ENCODE peak calls at places on chromosome 22, in ten cellular contexts. N is K562, K is fibroblast of lung, X is GM23248, Y is neural progenitor cell, T is HCT116, H is keratinocyte, C is mammary epithelial cell, J is GM23338, D is PC-9. V is an unnamed sample. For H3K36me3 and H3K79me2, the result is how much of the 10 kb centered on the place peaks cover.

GRCh38 chr22:35352214-35353111 is 28.4 kb upstream of the HMOX1 start:
- DNase-seq in N (no peak), K (no peak), X (peak), Y (peak), T (no peak), H (no peak), C (no peak), J (peak), D (peak), V (peak)

GRCh38 chr22:19605508-19606331 is 81.5 kb upstream of the CLDN5 start:
- DNase-seq in N (peak), K (no peak), X (no peak), Y (no peak), T (no peak), H (no peak), C (no peak), J (no peak), D (no peak), V (no peak)

GRCh38 chr22:27438271-27438980 is 363.1 kb downstream of the MN1 start:
- DNase-seq in N (no peak), K (peak), X (peak), Y (peak), T (no peak), H (no peak), C (no peak), J (no peak), D (no peak), V (no peak)

GRCh38 chr22:41603873-41604332 is 14.3 kb upstream of the PMM1 start:
- DNase-seq in N (peak), K (no peak), X (no peak), Y (no peak), T (no peak), H (no peak), C (no peak), J (no peak), D (no peak), V (peak)

GRCh38 chr22:49853981-49854791 is 542 bp downstream of the ZBED4 start:
- DNase-seq in N (peak), K (peak), X (peak), Y (peak), T (no peak), H (no peak), C (peak), J (peak), D (peak), V (peak)

GRCh38 chr22:48906177-48906835 is 921.4 kb downstream of the BRD1 start:
- DNase-seq in N (no peak), K (no peak), X (no peak), Y (no peak), T (no peak), H (no peak), C (no peak), J (no peak), D (no peak), V (no peak)

GRCh38 chr22:28799834-28800307 is 498 bp downstream of the XBP1 start:
- DNase-seq in N (peak), K (peak), X (peak), Y (peak), T (no peak), H (no peak), C (peak), J (peak), D (peak), V (peak)

GRCh38 chr22:25630446-25630845 is 66.0 kb downstream of the GRK3 start:
- DNase-seq in N (no peak), K (no peak), X (no peak), Y (no peak), T (no peak), H (no peak), C (no peak), J (peak), D (no peak), V (no peak)

GRCh38 chr22:29798318-29798717 is 31.1 kb downstream of the UQCR10 start:
- DNase-seq in N (no peak), K (no peak), X (no peak), Y (no peak), T (no peak), H (no peak), C (no peak), J (no peak), D (no peak), V (no peak)

GRCh38 chr22:25417792-25418191 is 146.7 kb upstream of the GRK3 start:
- DNase-seq in N (no peak), K (no peak), X (no peak), Y (no peak), T (no peak), H (no peak), C (no peak), J (no peak), D (no peak), V (no peak)

GRCh38 chr22:43543522-43544281 is 131.9 kb downstream of the MPPED1 start:
- DNase-seq in N (no peak), K (no peak), X (no peak), Y (no peak), T (no peak), H (no peak), C (no peak), J (no peak), D (no peak), V (no peak)

GRCh38 chr22:26182723-26183122 is 13.5 kb downstream of the SEZ6L start:
- DNase-seq in N (peak), K (no peak), X (no peak), Y (peak), T (no peak), H (no peak), C (no peak), J (peak), D (no peak), V (no peak)

DNA sequence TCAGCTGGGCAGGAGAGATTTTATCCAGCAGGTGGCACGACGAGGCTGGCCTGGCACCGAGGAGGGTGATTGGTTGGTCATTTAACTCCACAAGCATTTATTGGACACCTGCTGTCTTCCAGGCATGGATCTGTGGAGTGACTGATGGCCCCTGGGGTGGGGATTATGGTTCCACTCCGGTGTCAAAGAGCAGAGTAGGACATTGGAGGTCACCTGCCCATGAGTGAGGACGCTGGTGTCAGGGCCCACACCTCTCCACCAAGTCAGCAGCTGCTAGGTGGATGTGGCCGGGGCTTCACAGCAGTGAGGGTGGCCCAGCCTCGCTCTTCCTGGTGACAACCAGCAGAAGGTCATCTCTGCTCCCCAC is 428.5 kb downstream of the TBC1D22A start:
- DNase-seq in N (no peak), K (no peak), X (no peak), Y (no peak), T (peak), H (no peak), C (no peak), J (no peak), D (no peak), V (no peak)
- TF ChIP-seq EZH2 in N (no peak), K (no peak), X (no peak), Y (no peak), T (no peak), H (no peak), C (no peak), J (no peak), D (no peak), V (no peak)

GRCh38 chr22:44759430-44760310 is 7.3 kb downstream of the ARHGAP8 start:
- DNase-seq in N (no peak), K (no peak), X (no peak), Y (no peak), T (no peak), H (no peak), C (no peak), J (no peak), D (no peak), V (no peak)

GRCh38 chr22:44758354-44758969 is 6.1 kb downstream of the ARHGAP8 start:
- DNase-seq in N (no peak), K (peak), X (peak), Y (no peak), T (no peak), H (no peak), C (peak), J (no peak), D (no peak), V (no peak)

GRCh38 chr22:44761025-44761424 is 8.7 kb downstream of the ARHGAP8 start:
- DNase-seq in N (no peak), K (no peak), X (no peak), Y (no peak), T (no peak), H (no peak), C (no peak), J (no peak), D (no peak), V (no peak)

GRCh38 chr22:44755956-44756361 is 3.6 kb downstream of the ARHGAP8 start:
- DNase-seq in N (no peak), K (no peak), X (no peak), Y (no peak), T (peak), H (no peak), C (peak), J (peak), D (peak), V (no peak)

DNA sequence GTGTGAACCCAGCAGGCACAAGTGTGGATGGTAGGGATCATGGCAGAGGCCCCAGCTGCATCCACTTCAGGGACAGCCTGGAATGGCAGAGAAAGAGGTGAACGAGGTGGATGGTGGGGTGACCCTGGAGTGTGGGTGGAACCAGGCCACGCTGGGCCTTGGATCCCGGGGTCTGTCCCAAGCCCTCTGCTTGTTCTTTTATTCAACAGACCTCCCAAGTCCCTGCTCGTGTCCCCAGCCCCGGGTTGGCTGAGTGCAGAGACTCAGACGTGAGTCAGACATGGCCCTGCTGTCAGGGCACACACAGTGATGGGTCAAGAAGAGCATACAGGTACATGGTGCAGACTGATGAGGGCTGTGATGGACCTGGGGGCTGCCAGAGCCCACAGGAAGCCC is 6.6 kb downstream of the ARHGAP8 start:
- DNase-seq in N (no peak), K (no peak), X (no peak), Y (no peak), T (no peak), H (no peak), C (no peak), J (no peak), D (no peak), V (no peak)
- H3K36me3 ChIP-seq in N (under half), K (under half), X (under half), Y (under half), T (under half), H (under half), C (under half), J (under half), D (under half), V (under half)

DNA sequence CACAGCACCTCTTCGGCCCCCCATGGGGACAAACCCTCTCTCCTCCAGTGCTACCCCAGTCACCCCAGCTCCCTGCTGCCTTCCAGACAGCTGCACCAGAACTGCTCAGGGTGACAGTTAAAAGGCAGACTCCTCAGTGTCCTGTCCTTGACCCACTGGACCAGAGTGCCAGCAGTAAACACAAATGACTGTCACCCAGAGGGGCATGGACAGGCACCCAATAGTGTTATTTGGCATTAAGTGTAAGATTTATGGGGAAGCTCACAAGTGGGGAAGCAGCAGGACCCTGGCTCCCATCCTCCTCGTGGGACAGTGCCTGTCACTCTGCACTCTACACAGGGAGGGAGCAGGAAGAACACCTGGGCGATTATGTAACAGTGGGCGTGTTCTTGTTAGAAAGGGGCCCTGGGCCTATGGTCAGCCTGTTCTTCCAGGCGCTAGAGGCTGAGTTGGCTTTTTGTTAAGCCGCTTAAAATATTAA is 5.0 kb downstream of the RPS19BP1 start:
- DNase-seq in N (no peak), K (no peak), X (no peak), Y (no peak), T (no peak), H (no peak), C (peak), J (peak), D (peak), V (peak)
- H3K79me2 ChIP-seq in N (half or more), K (half or more), X (under half), Y (half or more), T (half or more), H (under half), C (half or more), J (under half), D (under half), V (half or more)

DNA sequence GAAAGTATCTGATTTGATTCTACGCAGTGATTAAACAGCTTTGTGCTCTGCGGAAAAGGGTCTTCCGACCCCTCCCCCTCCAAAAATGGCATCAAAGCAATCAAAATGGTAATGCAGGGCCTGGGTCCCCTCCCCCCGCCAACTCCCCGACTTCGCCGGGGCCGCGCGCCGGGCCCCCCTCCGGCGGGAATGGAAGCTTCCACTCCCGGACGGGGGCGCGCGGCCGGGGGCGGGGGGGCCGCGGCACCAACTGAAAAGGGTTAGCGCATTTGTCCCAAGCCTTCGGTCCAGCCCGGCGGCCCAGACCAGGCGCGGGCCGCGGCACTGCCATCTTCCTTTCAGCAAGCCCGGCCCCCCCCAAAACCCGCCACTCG is 2.9 kb downstream of the PHF21B start:
- DNase-seq in N (no peak), K (no peak), X (no peak), Y (peak), T (no peak), H (no peak), C (no peak), J (peak), D (no peak), V (no peak)
- TF ChIP-seq EZH2 in N (no peak), K (no peak), X (peak), Y (no peak), T (no peak), H (peak), C (no peak), J (no peak), D (no peak), V (no peak)

V was measured in MM.1S.